ENCODE peak calls at places on chromosomes 6 and 20, in seven cellular contexts. E, S, V, M, T, J and X are unnamed samples.

GRCh38 chr6:166490671-166491500 is 95.6 kb downstream of the RAMACL start:
- DNase-seq in J (no peak), M (no peak), E (no peak), S (no peak), T (peak; percentile 86), V (no peak), X (no peak)

GRCh38 chr6:26027491-26028211 is 59.6 kb upstream of the HFE start:
- DNase-seq in J (no peak), V (no peak), T (no peak), S (no peak), E (no peak), M (no peak), X (no peak)

GRCh38 chr6:63804381-63804956 is 168.9 kb downstream of the PHF3 start:
- DNase-seq in T (peak; percentile 95), V (no peak), M (no peak), S (no peak), E (no peak), J (no peak), X (no peak)

GRCh38 chr6:36546664-36546957 is 668 bp downstream of the STK38 start:
- DNase-seq in T (no peak), E (no peak), J (no peak), S (no peak), V (no peak), M (no peak), X (no peak)

GRCh38 chr6:125821825-125822281 is 31.1 kb downstream of the NCOA7 start:
- DNase-seq in V (no peak), E (no peak), S (no peak), M (no peak), T (no peak), J (peak; percentile 31), X (no peak)

GRCh38 chr20:32968833-32969241 is 35.4 kb downstream of the SUN5 start:
- DNase-seq in T (no peak), V (no peak), E (no peak), J (no peak), S (no peak), M (no peak), X (no peak)

GRCh38 chr6:166784691-166785090 is 157.6 kb upstream of the RPS6KA2 start:
- DNase-seq in J (no peak), T (peak; percentile 4), M (no peak), S (no peak), V (no peak), E (no peak), X (no peak)

GRCh38 chr6:157770946-157771345 is 52.1 kb upstream of the SNX9 start:
- DNase-seq in M (no peak), S (no peak), J (no peak), E (no peak), V (no peak), T (peak; percentile 83), X (no peak)

GRCh38 chr6:658244-658643 is 1.3 kb upstream of the HUS1B start:
- DNase-seq in J (no peak), S (no peak), T (peak; percentile 88), V (no peak), M (no peak), E (no peak), X (no peak)

GRCh38 chr20:57436223-57436545 is 45.0 kb downstream of the RBM38 start:
- DNase-seq in E (no peak), T (no peak), M (no peak), S (no peak), J (no peak), V (no peak), X (no peak)
- H3K4me1 ChIP-seq in E (peaks cover 38% of the 10 kb centered on the region), T (peaks cover under 1% of the 10 kb centered on the region), M (peaks cover 33% of the 10 kb centered on the region), S (peaks cover 66% of the 10 kb centered on the region), J (peaks cover 6% of the 10 kb centered on the region), V (peaks cover 3% of the 10 kb centered on the region), X (peaks cover 19% of the 10 kb centered on the region)

DNA sequence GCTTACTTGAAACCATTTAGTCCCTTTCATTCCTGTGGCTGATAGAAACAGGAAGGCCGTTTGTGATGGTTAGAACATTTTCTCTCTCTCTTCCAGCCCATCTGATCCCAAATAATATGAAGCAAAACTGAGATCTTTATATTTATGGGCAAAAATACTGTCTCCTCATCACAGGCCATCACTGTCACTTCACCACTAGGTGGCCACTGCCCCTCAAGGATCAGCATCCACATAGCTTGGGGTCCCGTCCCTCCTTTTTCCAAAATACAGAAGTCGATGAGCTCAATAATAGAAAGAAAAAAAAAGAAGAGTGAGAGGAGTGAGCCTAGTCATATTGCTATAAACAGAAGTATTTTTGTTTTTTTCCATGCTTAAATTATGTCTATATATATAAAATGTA is 46.4 kb upstream of the LAMP5 start:
- DNase-seq in E (no peak), M (peak; percentile 42), V (peak; percentile 16), T (no peak), S (no peak), J (no peak), X (peak; percentile 7)
- TF ChIP-seq CTCF in E (no peak), M (peak; percentile 88), V (peak; percentile 61), T (peak; percentile 22), S (no peak), J (no peak), X (peak; percentile 11)

GRCh38 chr20:47572105-47572729 is 70.5 kb downstream of the NCOA3 start:
- DNase-seq in M (no peak), J (no peak), S (no peak), V (no peak), E (no peak), T (no peak), X (no peak)
- H3K4me3 ChIP-seq in M (no peak overlapping the region), J (no peak overlapping the region), S (no peak overlapping the region), V (no peak overlapping the region), E (no peak overlapping the region), T (no peak overlapping the region), X (no peak overlapping the region)

DNA sequence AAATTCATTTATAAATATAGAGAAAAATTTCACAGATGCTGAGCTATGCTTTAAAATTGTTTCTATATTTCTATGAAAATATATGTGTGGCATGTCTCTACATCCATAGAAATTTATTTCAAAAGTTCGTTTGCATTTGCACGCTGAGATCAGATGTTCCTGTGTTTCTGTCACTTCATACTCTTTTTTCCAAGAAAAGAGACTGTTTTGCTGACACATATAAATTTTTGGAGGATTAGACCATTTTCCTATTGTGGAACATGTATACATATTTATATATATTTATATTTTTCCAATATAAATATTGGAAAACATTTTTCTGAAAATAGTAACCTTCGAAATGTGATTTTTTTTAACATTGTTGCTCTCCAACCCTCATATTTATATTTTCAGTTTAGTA is 236.3 kb downstream of the KCNQ5 start:
- DNase-seq in E (no peak), M (no peak), V (no peak), J (no peak), T (no peak), S (no peak), X (no peak)
- H3K4me1 ChIP-seq in E (no peaks in the 10 kb centered on the region), M (peaks cover 7% of the 10 kb centered on the region), V (peaks cover 10% of the 10 kb centered on the region), J (no peaks in the 10 kb centered on the region), T (peaks cover 6% of the 10 kb centered on the region), S (peaks cover 27% of the 10 kb centered on the region), X (no peaks in the 10 kb centered on the region)

DNA sequence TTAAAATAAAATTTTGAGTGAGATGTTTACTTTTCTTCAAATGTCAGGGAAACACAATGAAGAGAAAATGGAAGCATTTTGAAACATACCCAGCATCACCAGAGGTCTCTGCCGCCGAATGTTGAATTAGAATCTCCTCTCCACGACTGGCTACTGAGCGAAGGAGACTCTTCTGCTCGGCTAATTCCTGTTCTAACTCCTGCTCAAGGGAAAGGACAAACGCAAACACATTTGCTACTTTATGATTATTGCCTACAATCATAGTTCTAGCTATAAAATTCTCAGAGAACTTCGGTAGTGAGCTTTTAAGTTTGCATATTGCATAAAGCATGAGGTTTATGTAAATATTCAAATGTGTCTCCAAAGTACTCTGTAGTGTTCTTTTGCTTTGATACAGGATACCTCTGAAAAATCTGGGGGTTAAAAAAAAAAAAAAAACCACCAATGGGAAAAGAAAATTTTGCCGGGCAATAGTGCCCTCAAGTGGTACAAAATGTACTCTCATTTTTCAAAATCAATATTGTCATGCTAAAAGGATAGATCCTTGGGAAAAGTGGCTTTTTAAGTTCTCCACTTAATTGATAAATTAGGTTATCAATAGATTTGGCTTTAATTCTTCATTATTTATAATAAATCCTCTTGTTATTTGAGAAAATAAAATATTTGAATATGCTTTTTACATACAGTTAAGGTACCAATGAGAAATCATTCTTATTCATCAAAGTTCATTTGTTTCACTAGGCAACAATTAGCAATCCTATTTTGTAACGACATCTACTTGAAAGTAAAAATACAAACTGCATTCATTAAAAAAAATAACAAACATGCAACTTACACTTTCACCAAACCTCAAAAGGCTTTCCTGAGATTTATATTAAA is 369.0 kb downstream of the SYNE1 start:
- DNase-seq in J (peak; percentile 42), M (peak; percentile 23), V (peak; percentile 3), S (no peak), E (no peak), T (no peak), X (no peak)
- TF ChIP-seq CTCF in J (peak; percentile 59), M (peak; percentile 37), V (peak; percentile 70), S (peak; percentile 68), E (peak; percentile 50), T (peak; percentile 63), X (peak; percentile 8)